ENCODE peak calls at places on chromosome 4, in ten cellular contexts. M is suprapubic skin, P is IMR-90, R is adrenal gland, W is cardiac muscle cell, V is psoas muscle, A is coronary artery, F is foreskin keratinocyte, E is HCT116, H is GM23338. N is an unnamed sample.

GRCh38 chr4:163331629-163332360 is 601 bp downstream of the NPY1R start:
- DNase-seq in M (no peak), P (no peak), R (peak), W (peak), V (peak), A (no peak), F (no peak), E (no peak), H (peak), N (no peak)

GRCh38 chr4:110364911-110365520 is 110.9 kb upstream of the ENPEP start:
- DNase-seq in M (no peak), P (no peak), R (no peak), W (no peak), V (no peak), A (no peak), F (no peak), E (no peak), H (no peak), N (no peak)

GRCh38 chr4:96509039-96509741 is 669.3 kb downstream of the PDHA2 start:
- DNase-seq in M (no peak), P (no peak), R (no peak), W (no peak), V (no peak), A (no peak), F (no peak), E (no peak), H (no peak), N (no peak)

GRCh38 chr4:170446782-170447181 is 357.0 kb upstream of the AADAT start:
- DNase-seq in M (no peak), P (no peak), R (no peak), W (no peak), V (no peak), A (no peak), F (no peak), E (no peak), H (no peak), N (no peak)

GRCh38 chr4:40856836-40857362 is 107.1 kb downstream of the NSUN7 start:
- DNase-seq in M (no peak), P (peak), R (peak), W (peak), V (peak), A (no peak), F (peak), E (no peak), H (peak), N (peak)

GRCh38 chr4:24054910-24055309 is 165.1 kb upstream of the PPARGC1A start:
- DNase-seq in M (no peak), P (no peak), R (no peak), W (no peak), V (no peak), A (no peak), F (no peak), E (no peak), H (peak), N (no peak)

GRCh38 chr4:53510981-53511380 is 80.3 kb downstream of the LNX1 start:
- DNase-seq in M (no peak), P (peak), R (no peak), W (no peak), V (no peak), A (no peak), F (no peak), E (no peak), H (no peak), N (no peak)

GRCh38 chr4:6225469-6225868 is 25.1 kb upstream of the JAKMIP1 start:
- DNase-seq in M (no peak), P (peak), R (no peak), W (peak), V (no peak), A (peak), F (no peak), E (no peak), H (peak), N (no peak)

GRCh38 chr4:118872181-118872580 is 16.5 kb upstream of the SYNPO2 start:
- DNase-seq in M (no peak), P (no peak), R (no peak), W (no peak), V (no peak), A (no peak), F (no peak), E (no peak), H (no peak), N (no peak)

GRCh38 chr4:4686396-4686795 is 144.5 kb upstream of the STX18 start:
- DNase-seq in M (no peak), P (no peak), R (no peak), W (no peak), V (no peak), A (no peak), F (no peak), E (no peak), H (no peak), N (no peak)

GRCh38 chr4:102759835-102760644 is 728 bp downstream of the MANBA start:
- DNase-seq in M (peak), P (peak), R (no peak), W (peak), V (no peak), A (no peak), F (peak), E (no peak), H (peak), N (peak)

GRCh38 chr4:8911311-8912088 is 39.9 kb upstream of the HMX1 start:
- DNase-seq in M (peak), P (no peak), R (peak), W (no peak), V (peak), A (peak), F (no peak), E (no peak), H (no peak), N (no peak)

GRCh38 chr4:149980941-149981340 is 97.3 kb upstream of the DCLK2 start:
- DNase-seq in M (no peak), P (peak), R (peak), W (peak), V (peak), A (no peak), F (no peak), E (peak), H (peak), N (no peak)

GRCh38 chr4:158020175-158020574 is 152.7 kb downstream of the GASK1B start:
- DNase-seq in M (no peak), P (peak), R (no peak), W (no peak), V (no peak), A (no peak), F (peak), E (peak), H (peak), N (no peak)

GRCh38 chr4:23945521-23946017 is 55.7 kb upstream of the PPARGC1A start:
- DNase-seq in M (peak), P (peak), R (peak), W (no peak), V (peak), A (no peak), F (no peak), E (no peak), H (no peak), N (no peak)

GRCh38 chr4:2059726-2060577 is 825 bp downstream of the NAT8L start:
- DNase-seq in M (no peak), P (no peak), R (no peak), W (peak), V (no peak), A (no peak), F (no peak), E (no peak), H (peak), N (no peak)

GRCh38 chr4:102535398-102536082 is 34.4 kb downstream of the NFKB1 start:
- DNase-seq in M (no peak), P (peak), R (no peak), W (no peak), V (no peak), A (no peak), F (peak), E (no peak), H (no peak), N (no peak)

GRCh38 chr4:86948276-86948675 is 13.5 kb downstream of the AFF1 start:
- DNase-seq in M (no peak), P (no peak), R (no peak), W (no peak), V (no peak), A (no peak), F (no peak), E (no peak), H (peak), N (no peak)

GRCh38 chr4:96183630-96184029 is 343.7 kb downstream of the PDHA2 start:
- DNase-seq in M (no peak), P (no peak), R (no peak), W (no peak), V (no peak), A (no peak), F (no peak), E (no peak), H (no peak), N (no peak)

GRCh38 chr4:144174401-144175067 is 34.0 kb upstream of the GYPA start:
- DNase-seq in M (no peak), P (peak), R (no peak), W (peak), V (no peak), A (no peak), F (peak), E (peak), H (peak), N (no peak)

GRCh38 chr4:144178414-144178813 is 37.9 kb upstream of the GYPA start:
- DNase-seq in M (no peak), P (no peak), R (no peak), W (peak), V (no peak), A (no peak), F (no peak), E (no peak), H (peak), N (no peak)

GRCh38 chr4:144171697-144172096 is 31.2 kb upstream of the GYPA start:
- DNase-seq in M (no peak), P (no peak), R (no peak), W (no peak), V (no peak), A (no peak), F (no peak), E (no peak), H (no peak), N (no peak)

GRCh38 chr4:144179152-144179739 is 38.7 kb upstream of the GYPA start:
- DNase-seq in M (no peak), P (no peak), R (no peak), W (no peak), V (no peak), A (no peak), F (peak), E (no peak), H (no peak), N (no peak)

DNA sequence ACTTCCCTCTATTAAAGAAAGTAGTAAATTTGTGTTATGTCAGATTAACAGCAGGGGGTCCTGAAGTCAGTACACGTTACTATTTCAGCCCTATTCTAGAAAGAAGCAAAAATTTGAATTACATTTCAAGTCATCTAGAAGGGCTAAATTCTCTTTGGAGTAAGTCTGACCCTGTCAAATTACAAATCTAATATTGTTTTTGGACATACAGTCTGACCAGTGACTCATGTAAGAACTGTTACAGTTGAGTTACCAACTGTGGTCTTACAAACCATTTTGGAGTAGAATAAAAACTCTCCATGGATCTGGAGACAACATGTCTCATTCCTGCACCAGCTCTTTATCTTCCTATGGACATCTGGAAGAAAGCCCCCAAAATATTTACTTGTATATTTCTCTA is 36.0 kb upstream of the GYPA start:
- DNase-seq in M (no peak), P (no peak), R (no peak), W (no peak), V (no peak), A (no peak), F (no peak), E (no peak), H (no peak), N (no peak)
- TF ChIP-seq CTCF in M (no peak), P (no peak), R (no peak), W (no peak), V (no peak), A (no peak), F (no peak), E (no peak), H (no peak), N (no peak)

GRCh38 chr4:706834-707598 is 1.4 kb downstream of the PCGF3 start:
- DNase-seq in M (no peak), P (no peak), R (no peak), W (no peak), V (no peak), A (no peak), F (no peak), E (no peak), H (no peak), N (no peak)
- H3K27ac ChIP-seq in M (peak), P (peak), R (no peak), W (no peak), V (no peak), A (no peak), F (no peak), E (peak), H (no peak), N (no peak)

DNA sequence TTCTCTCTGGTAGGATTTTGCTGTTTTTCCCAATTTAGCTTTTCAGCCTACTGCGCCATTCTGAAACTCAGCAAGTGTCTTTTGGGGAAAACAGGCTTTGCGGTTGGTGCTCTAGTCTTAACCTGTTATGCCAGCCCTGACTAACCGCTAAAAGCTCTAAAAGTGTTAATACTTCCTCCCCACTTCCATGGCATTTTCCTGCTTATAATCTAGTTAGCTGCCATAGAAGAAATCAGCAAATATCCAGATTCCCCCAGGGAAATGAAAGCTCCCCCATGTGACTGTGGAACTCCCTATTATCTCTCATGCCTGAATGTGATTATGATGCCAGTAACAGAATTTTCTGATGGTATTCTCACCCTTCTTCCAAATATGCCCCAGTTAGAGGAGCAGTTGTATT is 28.7 kb upstream of the GYPA start:
- DNase-seq in M (no peak), P (no peak), R (no peak), W (no peak), V (no peak), A (no peak), F (no peak), E (no peak), H (no peak), N (no peak)
- TF ChIP-seq CTCF in M (no peak), P (no peak), R (no peak), W (no peak), V (no peak), A (no peak), F (no peak), E (no peak), H (no peak), N (no peak)

DNA sequence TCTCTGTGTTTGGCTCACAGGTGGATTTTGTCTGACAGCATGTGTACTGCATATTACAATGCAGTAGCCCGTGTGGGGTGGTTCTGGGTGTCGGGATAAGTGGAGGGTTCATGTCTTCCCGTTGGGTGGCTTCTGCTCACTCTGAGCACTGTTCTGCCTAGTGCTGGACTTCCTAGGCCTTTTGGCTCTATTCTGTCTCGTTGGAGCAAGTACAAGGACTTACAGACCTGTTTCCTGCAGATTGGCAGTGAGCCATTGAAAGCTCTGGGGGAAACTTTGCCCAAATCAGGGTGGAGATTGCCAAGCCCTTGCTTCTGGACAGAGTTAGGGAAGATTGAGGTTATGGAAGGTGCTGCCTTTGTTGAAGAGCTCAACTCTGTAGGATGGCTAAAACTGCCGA is 91.1 kb upstream of the SLC4A4 start:
- DNase-seq in M (no peak), P (no peak), R (no peak), W (no peak), V (no peak), A (no peak), F (no peak), E (no peak), H (no peak), N (no peak)
- H3K27ac ChIP-seq in M (no peak), P (no peak), R (no peak), W (no peak), V (no peak), A (no peak), F (no peak), E (no peak), H (no peak), N (no peak)

N was measured in lung.